ENCODE peak calls at places on chromosomes 11 and 22, in four cellular contexts. S, L, P and V are unnamed samples.

GRCh38 chr22:19412934-19413333 is 18.6 kb downstream of the HIRA start:
- DNase-seq in P (no peak), L (no peak), S (no peak), V (no peak)

GRCh38 chr11:83951521-83951920 is 665.4 kb upstream of the CCDC90B start:
- DNase-seq in S (no peak), L (no peak), P (no peak), V (no peak)

GRCh38 chr11:75471134-75471943 is 38.3 kb upstream of the KLHL35 start:
- DNase-seq in L (peak), P (no peak), S (no peak), V (no peak)

GRCh38 chr11:86719781-86720463 is 47.5 kb upstream of the ME3 start:
- DNase-seq in L (peak), S (no peak), P (no peak), V (no peak)

GRCh38 chr11:100637706-100638105 is 49.4 kb upstream of the ARHGAP42 start:
- DNase-seq in S (no peak), P (no peak), L (no peak), V (no peak)

GRCh38 chr22:50600541-50600940 is at the start of gene MAPK8IP2:
- DNase-seq in L (no peak), S (peak), P (no peak), V (no peak)

GRCh38 chr11:74929431-74930363 is 19.2 kb downstream of the XRRA1 start:
- DNase-seq in S (peak), P (no peak), L (peak), V (peak)

GRCh38 chr22:39396797-39397195 is 2.8 kb upstream of the TAB1 start:
- DNase-seq in L (no peak), S (no peak), P (no peak), V (no peak)

GRCh38 chr11:57332694-57333440 is 2.8 kb downstream of the SSRP1 start:
- DNase-seq in S (no peak), P (no peak), L (no peak), V (no peak)

GRCh38 chr22:47127441-47127871 is 365.0 kb downstream of the TBC1D22A start:
- DNase-seq in L (no peak), P (no peak), S (no peak), V (no peak)

GRCh38 chr11:1129666-1130160 is 28.0 kb upstream of the MUC5AC start:
- DNase-seq in S (no peak), P (peak), L (no peak), V (no peak)

GRCh38 chr11:21909145-21909544 is 283.7 kb upstream of the ANO5 start:
- DNase-seq in S (no peak), P (no peak), L (no peak), V (no peak)

GRCh38 chr11:73399159-73400090 is 23.2 kb downstream of the RELT start:
- DNase-seq in S (no peak), P (peak), L (no peak), V (no peak)

GRCh38 chr11:45348729-45349128 is 62.6 kb upstream of the SYT13 start:
- DNase-seq in S (no peak), L (no peak), P (peak), V (no peak)

GRCh38 chr11:1516273-1517067 is 29.9 kb upstream of the MOB2 start:
- DNase-seq in L (peak), P (no peak), S (no peak), V (peak)

GRCh38 chr22:48371391-48371790 is 1456.3 kb downstream of the BRD1 start:
- DNase-seq in L (no peak), P (peak), S (no peak), V (no peak)

GRCh38 chr22:44314425-44315067 is 1.8 kb upstream of the SHISAL1 start:
- DNase-seq in L (no peak), S (no peak), P (no peak), V (no peak)

GRCh38 chr22:20111045-20111688 is 4.7 kb upstream of the RANBP1 start:
- DNase-seq in L (no peak), P (no peak), S (no peak), V (no peak)

GRCh38 chr22:23219787-23220484 is 39.6 kb downstream of the BCR start:
- DNase-seq in L (peak), S (no peak), P (no peak), V (no peak)

GRCh38 chr22:41180926-41181325 is 24.2 kb upstream of the L3MBTL2 start:
- DNase-seq in L (no peak), S (no peak), P (no peak), V (no peak)

GRCh38 chr11:100849009-100849913 is 162.2 kb downstream of the ARHGAP42 start:
- DNase-seq in S (no peak), L (no peak), P (no peak), V (peak)

GRCh38 chr11:6799402-6799801 is at the start of gene OR6A2:
- DNase-seq in P (no peak), S (no peak), L (peak), V (no peak)

GRCh38 chr11:2208691-2209369 is 37.2 kb upstream of the TH start:
- DNase-seq in P (peak), L (peak), S (peak), V (no peak)

GRCh38 chr11:71495286-71496090 is 31.6 kb upstream of the KRTAP5-7 start:
- DNase-seq in S (no peak), P (peak), L (no peak), V (no peak)

GRCh38 chr11:44516688-44517301 is 48.7 kb upstream of the CD82 start:
- DNase-seq in P (no peak), S (no peak), L (no peak), V (no peak)

GRCh38 chr11:68430384-68430783 is 30.2 kb upstream of the PPP6R3 start:
- DNase-seq in L (no peak), S (no peak), P (no peak), V (no peak)

GRCh38 chr22:36334081-36334831 is 53.5 kb downstream of the MYH9 start:
- DNase-seq in S (no peak), P (peak), L (no peak), V (no peak)

GRCh38 chr11:2898366-2899079 is 12.9 kb upstream of the CDKN1C start:
- DNase-seq in S (peak), P (peak), L (peak), V (peak)

GRCh38 chr11:128587415-128587814 is at the start of gene ETS1:
- DNase-seq in P (no peak), S (no peak), L (peak), V (no peak)

GRCh38 chr22:48941903-48942625 is 885.6 kb downstream of the BRD1 start:
- DNase-seq in L (no peak), P (peak), S (no peak), V (no peak)

GRCh38 chr11:73582636-73583035 is 15.3 kb downstream of the FAM168A start:
- DNase-seq in P (no peak), S (no peak), L (no peak), V (no peak)

GRCh38 chr11:100730266-100730665 is 43.2 kb downstream of the ARHGAP42 start:
- DNase-seq in P (no peak), L (no peak), S (no peak), V (peak)

GRCh38 chr11:105609832-105610781 is at the start of gene GRIA4:
- DNase-seq in P (peak), S (peak), L (no peak), V (no peak)

GRCh38 chr11:127070808-127071207 is 70.2 kb upstream of the KIRREL3 start:
- DNase-seq in L (no peak), S (no peak), P (no peak), V (no peak)

DNA sequence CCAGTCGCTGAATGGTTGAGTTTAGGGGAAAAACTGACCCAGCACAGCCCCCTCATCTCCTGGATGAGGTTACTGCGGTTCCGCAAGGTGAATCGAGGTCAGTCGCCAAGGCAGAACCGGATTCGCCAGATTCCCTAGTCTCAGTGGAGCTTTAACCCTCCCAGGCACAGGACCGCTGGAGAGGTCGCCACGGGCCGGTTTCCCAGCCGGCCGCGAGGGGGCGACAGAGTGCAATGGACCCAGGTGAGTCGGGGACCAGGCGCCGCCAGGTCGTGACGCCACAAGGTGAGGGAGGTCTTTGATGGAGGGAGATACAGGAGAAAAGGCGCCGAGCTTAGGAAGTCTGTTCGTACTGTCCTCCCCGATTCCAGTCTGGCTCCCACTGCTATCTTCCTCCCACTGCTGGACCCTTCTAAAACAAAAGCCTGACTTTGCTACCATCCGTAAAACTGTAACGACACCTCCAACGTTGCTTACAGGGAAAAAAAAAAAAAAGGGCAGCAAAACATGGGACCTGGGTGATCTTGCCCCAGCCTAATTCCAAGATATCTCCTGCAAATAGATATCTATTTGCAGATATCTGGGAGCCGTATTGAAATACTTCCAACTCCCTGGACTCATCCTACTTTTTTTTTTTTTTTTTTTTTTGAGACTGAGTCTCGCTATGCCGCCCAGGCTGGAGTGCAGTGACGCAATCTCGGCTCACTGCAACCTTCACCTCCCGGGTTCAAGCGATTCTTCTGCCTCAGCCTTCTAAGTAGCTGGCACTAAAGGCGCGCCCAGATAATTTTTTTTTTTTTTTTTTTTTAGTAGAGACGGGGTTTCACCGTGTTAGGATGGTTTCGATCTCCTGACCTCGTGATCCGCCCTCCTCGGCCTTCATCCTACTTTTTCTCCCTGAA is 1.4 kb upstream of the GGA1 start:
- DNase-seq in P (peak), S (peak), L (peak), V (no peak)
- H3K4me3 ChIP-seq in P (no peak), S (peak), L (peak), V (peak)

GRCh38 chr22:17159504-17159951 is 451 bp upstream of the HDHD5 start:
- DNase-seq in S (peak), P (peak), L (peak), V (no peak)

GRCh38 chr22:17162731-17163130 is 3.7 kb upstream of the HDHD5 start:
- DNase-seq in P (no peak), L (no peak), S (no peak), V (no peak)

GRCh38 chr22:17167486-17167885 is 8.4 kb upstream of the HDHD5 start:
- DNase-seq in P (no peak), L (no peak), S (no peak), V (no peak)

GRCh38 chr22:17161991-17162390 is 2.9 kb upstream of the HDHD5 start:
- DNase-seq in P (no peak), S (no peak), L (peak), V (no peak)

DNA sequence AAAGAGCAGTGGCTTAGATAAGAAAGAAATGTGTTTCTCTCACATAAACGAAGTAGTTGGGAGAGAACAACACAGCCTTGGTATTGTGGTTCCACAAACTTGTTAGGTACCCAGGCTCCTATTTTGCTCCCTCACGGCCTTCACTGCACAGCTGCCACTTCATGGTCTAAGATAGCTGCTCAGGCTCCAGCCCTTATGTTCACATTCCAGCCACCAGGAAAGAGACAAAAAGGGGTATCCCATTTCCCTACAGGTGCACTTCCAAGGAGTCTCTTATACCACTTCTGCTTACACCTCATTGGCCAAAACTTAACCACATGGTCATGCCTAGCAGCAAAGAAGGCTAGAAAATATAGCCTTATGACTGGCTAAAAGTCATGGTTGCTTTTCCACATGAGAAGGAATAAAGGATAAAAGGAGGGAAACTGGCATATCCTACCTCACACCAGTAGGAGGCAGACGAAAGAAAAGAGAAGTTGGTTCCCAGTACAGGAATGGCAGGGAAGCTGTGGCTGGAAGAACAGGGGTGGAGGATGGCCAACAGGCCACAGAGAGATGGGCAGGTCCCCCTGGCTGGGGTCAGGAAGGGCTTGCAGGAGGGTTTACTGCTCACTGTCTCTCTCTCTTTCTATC is 5.4 kb upstream of the HDHD5 start:
- DNase-seq in S (no peak), P (no peak), L (no peak), V (no peak)
- TF ChIP-seq CTCF in S (no peak), P (no peak), L (peak), V (no peak)

GRCh38 chr11:34176980-34177319 is 71.5 kb downstream of the NAT10 start:
- DNase-seq in S (no peak), L (no peak), P (no peak), V (no peak)
- H3K4me3 ChIP-seq in S (no peak), L (no peak), P (no peak), V (no peak)

GRCh38 chr11:92136792-92137191 is 87.8 kb upstream of the FAT3 start:
- DNase-seq in P (no peak), L (no peak), S (no peak), V (no peak)
- TF ChIP-seq CTCF in P (no peak), L (peak), S (no peak), V (no peak)

GRCh38 chr11:118304227-118304808 is at the start of gene CD3E:
- DNase-seq in L (no peak), S (no peak), P (no peak), V (no peak)
- H3K4me3 ChIP-seq in L (no peak), S (no peak), P (no peak), V (no peak)